ENCODE peak calls at places on chromosomes 16 and 17, in nine cellular contexts. One of them, this sample, is unnamed.

GRCh38 chr17:77708049-77708448 is 250.5 kb upstream of the TNRC6C start:
- DNase-seq in H9: peak; percentile 23
- DNase-seq in PC-3: no peak
- DNase-seq in breast epithelium: no peak
- DNase-seq in Karpas-422: no peak
- DNase-seq in naive thymus-derived CD4-positive, alpha-beta T cell: no peak
- DNase-seq in body of pancreas: no peak
- DNase-seq in heart right ventricle: no peak
- DNase-seq in endothelial cell of umbilical vein: no peak
- DNase-seq in this sample: no peak

GRCh38 chr16:57341441-57342303 is 16.9 kb upstream of the CCL22 start:
- DNase-seq in H9: no peak
- DNase-seq in PC-3: peak; percentile 99
- DNase-seq in breast epithelium: peak; percentile 80
- DNase-seq in Karpas-422: no peak
- DNase-seq in naive thymus-derived CD4-positive, alpha-beta T cell: no peak
- DNase-seq in body of pancreas: peak; percentile 26
- DNase-seq in heart right ventricle: no peak
- DNase-seq in endothelial cell of umbilical vein: no peak
- DNase-seq in this sample: no peak

GRCh38 chr16:65667013-65667578 is 545.2 kb upstream of the CDH11 start:
- DNase-seq in H9: peak; percentile 51
- DNase-seq in PC-3: peak; percentile 24
- DNase-seq in breast epithelium: no peak
- DNase-seq in Karpas-422: peak; percentile 51
- DNase-seq in naive thymus-derived CD4-positive, alpha-beta T cell: no peak
- DNase-seq in body of pancreas: no peak
- DNase-seq in heart right ventricle: no peak
- DNase-seq in endothelial cell of umbilical vein: no peak
- DNase-seq in this sample: no peak

GRCh38 chr17:42198897-42199296 is 4.6 kb upstream of the GHDC start:
- DNase-seq in H9: no peak
- DNase-seq in PC-3: no peak
- DNase-seq in breast epithelium: no peak
- DNase-seq in Karpas-422: no peak
- DNase-seq in naive thymus-derived CD4-positive, alpha-beta T cell: no peak
- DNase-seq in body of pancreas: peak; percentile 50
- DNase-seq in heart right ventricle: no peak
- DNase-seq in endothelial cell of umbilical vein: no peak
- DNase-seq in this sample: no peak

GRCh38 chr16:84434800-84435199 is 66.5 kb downstream of the ATP2C2 start:
- DNase-seq in H9: no peak
- DNase-seq in PC-3: no peak
- DNase-seq in breast epithelium: no peak
- DNase-seq in Karpas-422: no peak
- DNase-seq in naive thymus-derived CD4-positive, alpha-beta T cell: no peak
- DNase-seq in body of pancreas: no peak
- DNase-seq in heart right ventricle: no peak
- DNase-seq in endothelial cell of umbilical vein: no peak
- DNase-seq in this sample: no peak

GRCh38 chr17:2954898-2955445 is 108.4 kb downstream of the OR1D5 start:
- DNase-seq in H9: no peak
- DNase-seq in PC-3: peak; percentile 94
- DNase-seq in breast epithelium: no peak
- DNase-seq in Karpas-422: peak; percentile 75
- DNase-seq in naive thymus-derived CD4-positive, alpha-beta T cell: no peak
- DNase-seq in body of pancreas: peak; percentile 59
- DNase-seq in heart right ventricle: no peak
- DNase-seq in endothelial cell of umbilical vein: peak; percentile 88
- DNase-seq in this sample: no peak

GRCh38 chr17:1471931-1472727 is 16.1 kb upstream of the CRK start:
- DNase-seq in H9: peak; percentile 72
- DNase-seq in PC-3: no peak
- DNase-seq in breast epithelium: no peak
- DNase-seq in Karpas-422: no peak
- DNase-seq in naive thymus-derived CD4-positive, alpha-beta T cell: no peak
- DNase-seq in body of pancreas: no peak
- DNase-seq in heart right ventricle: no peak
- DNase-seq in endothelial cell of umbilical vein: no peak
- DNase-seq in this sample: no peak

GRCh38 chr16:87924937-87925670 is 11.2 kb downstream of the CA5A start:
- DNase-seq in H9: no peak
- DNase-seq in PC-3: peak; percentile 43
- DNase-seq in breast epithelium: peak; percentile 78
- DNase-seq in Karpas-422: no peak
- DNase-seq in naive thymus-derived CD4-positive, alpha-beta T cell: no peak
- DNase-seq in body of pancreas: peak; percentile 91
- DNase-seq in heart right ventricle: no peak
- DNase-seq in endothelial cell of umbilical vein: no peak
- DNase-seq in this sample: no peak

GRCh38 chr16:83393196-83393981 is 414.4 kb upstream of the HSBP1 start:
- DNase-seq in H9: no peak
- DNase-seq in PC-3: peak; percentile 5
- DNase-seq in breast epithelium: no peak
- DNase-seq in Karpas-422: peak; percentile 42
- DNase-seq in naive thymus-derived CD4-positive, alpha-beta T cell: no peak
- DNase-seq in body of pancreas: no peak
- DNase-seq in heart right ventricle: no peak
- DNase-seq in endothelial cell of umbilical vein: no peak
- DNase-seq in this sample: no peak

GRCh38 chr16:85608887-85609286 is 4.2 kb upstream of the GSE1 start:
- DNase-seq in H9: no peak
- DNase-seq in PC-3: no peak
- DNase-seq in breast epithelium: no peak
- DNase-seq in Karpas-422: no peak
- DNase-seq in naive thymus-derived CD4-positive, alpha-beta T cell: no peak
- DNase-seq in body of pancreas: no peak
- DNase-seq in heart right ventricle: no peak
- DNase-seq in endothelial cell of umbilical vein: no peak
- DNase-seq in this sample: no peak

DNA sequence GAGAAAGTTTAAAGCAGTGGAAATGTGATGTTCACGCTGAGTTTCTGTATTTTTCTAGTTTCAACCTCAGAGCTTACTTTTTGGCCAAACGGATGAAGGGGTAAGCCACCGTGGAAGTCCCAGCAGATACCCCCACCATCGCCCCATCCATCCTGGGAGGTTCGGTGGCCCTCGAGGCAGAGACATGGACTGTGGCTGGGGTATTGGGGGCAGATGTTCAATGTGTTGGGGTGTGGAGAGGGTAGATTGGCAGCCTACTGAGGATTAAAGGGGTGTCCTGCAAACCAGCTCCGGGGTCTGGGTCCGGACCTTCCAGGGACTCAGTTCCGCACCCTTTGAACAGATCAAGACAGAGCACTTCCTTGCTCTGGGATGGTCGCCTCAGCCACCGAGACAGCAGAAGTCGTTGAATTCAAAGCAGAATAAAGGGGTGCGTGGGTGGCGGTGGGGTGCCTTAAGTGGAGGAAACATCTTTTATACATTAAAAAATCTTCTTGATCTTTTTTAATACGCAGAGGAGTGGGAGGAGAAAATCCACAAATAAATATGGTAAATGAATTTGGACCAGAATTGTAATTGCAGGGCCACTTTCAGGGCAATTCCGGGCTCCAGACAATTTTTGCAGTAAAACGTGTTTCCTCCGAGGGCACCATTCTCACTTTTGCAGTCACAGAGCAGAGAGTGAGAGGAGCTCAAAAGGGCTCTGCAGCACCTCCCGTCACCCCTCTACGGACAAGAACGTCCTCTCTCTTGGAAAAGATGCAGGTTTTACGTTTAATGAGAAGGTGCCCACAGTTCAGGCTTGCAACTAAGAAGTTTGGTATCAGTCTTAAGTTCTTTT is 8.2 kb upstream of the CBX8 start:
- DNase-seq in H9: no peak
- DNase-seq in PC-3: no peak
- DNase-seq in breast epithelium: no peak
- DNase-seq in Karpas-422: no peak
- DNase-seq in naive thymus-derived CD4-positive, alpha-beta T cell: no peak
- DNase-seq in body of pancreas: no peak
- DNase-seq in heart right ventricle: no peak
- DNase-seq in endothelial cell of umbilical vein: no peak
- DNase-seq in this sample: no peak
- H3K27me3 ChIP-seq in H9: peaks cover 87% of the 10 kb centered on the region
- H3K27me3 ChIP-seq in PC-3: peaks cover 95% of the 10 kb centered on the region
- H3K27me3 ChIP-seq in breast epithelium: peaks cover 45% of the 10 kb centered on the region
- H3K27me3 ChIP-seq in Karpas-422: no peaks in the 10 kb centered on the region
- H3K27me3 ChIP-seq in naive thymus-derived CD4-positive, alpha-beta T cell: peaks cover 82% of the 10 kb centered on the region
- H3K27me3 ChIP-seq in body of pancreas: peaks cover 75% of the 10 kb centered on the region
- H3K27me3 ChIP-seq in heart right ventricle: peaks cover 98% of the 10 kb centered on the region
- H3K27me3 ChIP-seq in endothelial cell of umbilical vein: peaks cover 92% of the 10 kb centered on the region
- H3K27me3 ChIP-seq in this sample: peaks cover 92% of the 10 kb centered on the region

GRCh38 chr17:81961554-81962498 is 839 bp upstream of the NOTUM start:
- DNase-seq in H9: no peak
- DNase-seq in PC-3: no peak
- DNase-seq in breast epithelium: no peak
- DNase-seq in Karpas-422: no peak
- DNase-seq in naive thymus-derived CD4-positive, alpha-beta T cell: no peak
- DNase-seq in body of pancreas: no peak
- DNase-seq in heart right ventricle: no peak
- DNase-seq in endothelial cell of umbilical vein: no peak
- DNase-seq in this sample: peak; percentile 28

GRCh38 chr17:81966343-81967243 is 5.6 kb upstream of the NOTUM start:
- DNase-seq in H9: peak; percentile 85
- DNase-seq in PC-3: no peak
- DNase-seq in breast epithelium: no peak
- DNase-seq in Karpas-422: peak; percentile 65
- DNase-seq in naive thymus-derived CD4-positive, alpha-beta T cell: no peak
- DNase-seq in body of pancreas: peak; percentile 28
- DNase-seq in heart right ventricle: peak; percentile 69
- DNase-seq in endothelial cell of umbilical vein: no peak
- DNase-seq in this sample: no peak

GRCh38 chr17:81962499-81963441 is 1.8 kb upstream of the NOTUM start:
- DNase-seq in H9: no peak
- DNase-seq in PC-3: no peak
- DNase-seq in breast epithelium: no peak
- DNase-seq in Karpas-422: no peak
- DNase-seq in naive thymus-derived CD4-positive, alpha-beta T cell: no peak
- DNase-seq in body of pancreas: no peak
- DNase-seq in heart right ventricle: no peak
- DNase-seq in endothelial cell of umbilical vein: no peak
- DNase-seq in this sample: no peak

GRCh38 chr17:81967244-81967532 is 6.2 kb upstream of the NOTUM start:
- DNase-seq in H9: no peak
- DNase-seq in PC-3: no peak
- DNase-seq in breast epithelium: no peak
- DNase-seq in Karpas-422: no peak
- DNase-seq in naive thymus-derived CD4-positive, alpha-beta T cell: no peak
- DNase-seq in body of pancreas: no peak
- DNase-seq in heart right ventricle: no peak
- DNase-seq in endothelial cell of umbilical vein: no peak
- DNase-seq in this sample: no peak

DNA sequence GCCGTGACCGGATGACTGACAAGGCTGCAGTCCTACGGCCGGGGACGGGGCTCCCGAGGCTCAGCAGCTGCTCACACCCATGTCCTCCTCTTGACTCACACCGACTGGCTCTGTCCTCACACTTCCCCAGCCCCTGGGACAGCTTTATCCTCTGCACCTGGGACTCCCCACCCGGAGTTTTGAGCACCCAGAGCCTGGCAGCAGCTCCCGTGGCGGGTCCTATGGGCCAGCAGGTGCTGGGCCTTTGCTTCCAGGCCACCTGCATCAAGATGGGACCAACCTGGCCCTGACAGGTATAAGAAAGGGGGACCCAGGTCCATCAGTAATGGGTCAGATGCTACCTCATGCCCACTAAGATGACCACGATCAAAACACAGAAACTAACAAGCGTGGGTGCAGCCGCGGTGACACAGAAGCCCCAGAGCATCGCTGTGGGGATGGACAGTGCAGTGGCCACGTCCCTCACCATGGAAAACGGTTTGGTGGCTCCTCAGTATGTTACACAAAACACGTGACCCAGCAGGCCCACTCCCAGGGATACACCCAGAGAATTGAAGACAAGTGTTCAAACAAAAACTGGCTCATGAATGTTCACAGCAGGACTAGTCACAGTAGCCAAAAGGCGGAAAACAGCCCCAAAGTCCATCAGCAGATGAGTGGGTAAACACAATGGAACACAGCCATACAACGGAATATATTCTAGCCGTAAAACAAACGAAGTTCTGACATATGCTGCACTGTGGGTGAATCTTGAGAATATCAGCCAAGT is 3.3 kb upstream of the NOTUM start:
- DNase-seq in H9: no peak
- DNase-seq in PC-3: no peak
- DNase-seq in breast epithelium: no peak
- DNase-seq in Karpas-422: no peak
- DNase-seq in naive thymus-derived CD4-positive, alpha-beta T cell: no peak
- DNase-seq in body of pancreas: no peak
- DNase-seq in heart right ventricle: no peak
- DNase-seq in endothelial cell of umbilical vein: no peak
- DNase-seq in this sample: no peak
- H3K27me3 ChIP-seq in H9: peaks cover 28% of the 10 kb centered on the region
- H3K27me3 ChIP-seq in PC-3: peaks cover 13% of the 10 kb centered on the region
- H3K27me3 ChIP-seq in breast epithelium: peaks cover 16% of the 10 kb centered on the region
- H3K27me3 ChIP-seq in Karpas-422: no peaks in the 10 kb centered on the region
- H3K27me3 ChIP-seq in naive thymus-derived CD4-positive, alpha-beta T cell: peaks cover under 1% of the 10 kb centered on the region
- H3K27me3 ChIP-seq in body of pancreas: peaks cover 16% of the 10 kb centered on the region
- H3K27me3 ChIP-seq in heart right ventricle: peaks cover 59% of the 10 kb centered on the region
- H3K27me3 ChIP-seq in endothelial cell of umbilical vein: peaks cover 26% of the 10 kb centered on the region
- H3K27me3 ChIP-seq in this sample: peaks cover 13% of the 10 kb centered on the region

DNA sequence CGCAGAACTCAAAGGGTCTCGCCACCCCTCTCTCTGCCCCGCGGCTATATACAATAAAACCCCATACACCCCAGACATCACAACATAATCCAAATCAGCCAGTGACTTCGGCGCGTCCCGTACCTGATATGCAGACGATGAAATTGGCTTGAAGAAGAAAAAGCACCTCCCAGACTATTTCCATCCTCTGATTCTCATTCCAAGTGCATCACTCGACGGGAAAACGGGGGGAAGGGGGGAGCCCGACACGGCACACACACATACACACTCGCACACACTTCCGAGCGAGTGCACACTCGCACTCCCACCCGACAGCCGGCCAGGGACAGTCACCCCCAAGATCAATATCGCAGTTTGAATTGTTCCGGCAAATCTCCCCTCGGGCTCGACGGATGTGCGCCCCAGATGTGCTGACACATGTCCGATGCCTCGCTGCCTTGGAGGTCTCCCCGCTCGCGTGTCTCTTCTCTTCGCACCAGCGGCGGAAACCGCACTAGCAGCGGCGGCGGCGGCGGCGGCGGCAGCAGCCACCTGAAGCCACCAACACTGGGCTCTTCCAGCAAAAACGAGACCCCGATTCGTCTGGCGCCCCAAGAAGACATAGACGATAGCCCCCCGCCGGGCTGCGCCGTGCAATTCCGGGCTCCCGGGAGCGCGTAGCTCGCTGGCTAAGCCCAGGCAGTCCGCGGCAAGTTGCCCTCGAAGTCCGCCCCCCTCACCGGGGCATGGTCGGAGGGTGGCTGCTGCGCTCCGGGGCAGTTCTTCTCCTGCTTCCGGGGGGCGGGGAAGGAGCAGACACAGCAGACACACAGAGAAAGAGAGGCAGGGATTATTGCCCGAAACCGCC is 688 bp downstream of the CA10 start:
- DNase-seq in H9: peak; percentile 73
- DNase-seq in PC-3: no peak
- DNase-seq in breast epithelium: no peak
- DNase-seq in Karpas-422: no peak
- DNase-seq in naive thymus-derived CD4-positive, alpha-beta T cell: no peak
- DNase-seq in body of pancreas: no peak
- DNase-seq in heart right ventricle: no peak
- DNase-seq in endothelial cell of umbilical vein: no peak
- DNase-seq in this sample: no peak
- H3K27me3 ChIP-seq in H9: peaks cover 28% of the 10 kb centered on the region
- H3K27me3 ChIP-seq in PC-3: peaks cover 29% of the 10 kb centered on the region
- H3K27me3 ChIP-seq in breast epithelium: peaks cover 6% of the 10 kb centered on the region
- H3K27me3 ChIP-seq in Karpas-422: no peaks in the 10 kb centered on the region
- H3K27me3 ChIP-seq in naive thymus-derived CD4-positive, alpha-beta T cell: peaks cover 8% of the 10 kb centered on the region
- H3K27me3 ChIP-seq in body of pancreas: peaks cover 27% of the 10 kb centered on the region
- H3K27me3 ChIP-seq in heart right ventricle: peaks cover 83% of the 10 kb centered on the region
- H3K27me3 ChIP-seq in endothelial cell of umbilical vein: peaks cover 4% of the 10 kb centered on the region
- H3K27me3 ChIP-seq in this sample: peaks cover 7% of the 10 kb centered on the region

GRCh38 chr17:80285237-80285920 is 24.7 kb downstream of the RNF213 start:
- DNase-seq in H9: no peak
- DNase-seq in PC-3: no peak
- DNase-seq in breast epithelium: no peak
- DNase-seq in Karpas-422: no peak
- DNase-seq in naive thymus-derived CD4-positive, alpha-beta T cell: no peak
- DNase-seq in body of pancreas: no peak
- DNase-seq in heart right ventricle: no peak
- DNase-seq in endothelial cell of umbilical vein: no peak
- DNase-seq in this sample: no peak
- H3K27me3 ChIP-seq in H9: no peaks in the 10 kb centered on the region
- H3K27me3 ChIP-seq in PC-3: no peaks in the 10 kb centered on the region
- H3K27me3 ChIP-seq in breast epithelium: no peaks in the 10 kb centered on the region
- H3K27me3 ChIP-seq in Karpas-422: no peaks in the 10 kb centered on the region
- H3K27me3 ChIP-seq in naive thymus-derived CD4-positive, alpha-beta T cell: no peaks in the 10 kb centered on the region
- H3K27me3 ChIP-seq in body of pancreas: no peaks in the 10 kb centered on the region
- H3K27me3 ChIP-seq in heart right ventricle: no peaks in the 10 kb centered on the region
- H3K27me3 ChIP-seq in endothelial cell of umbilical vein: no peaks in the 10 kb centered on the region
- H3K27me3 ChIP-seq in this sample: no peaks in the 10 kb centered on the region

This sample was measured in CD4-positive, alpha-beta memory T cell.